ENCODE peak calls at places on chromosomes 16 and 17, in four cellular contexts. T is AG04450; P is CD4-positive, alpha-beta T cell; M is esophagus muscularis mucosa. G is an unnamed sample.

GRCh38 chr17:61132524-61133025 is 267.1 kb upstream of the TBX2 start:
- DNase-seq in T (no peak), P (no peak), M (no peak), G (no peak)

GRCh38 chr16:85994492-85995433 is 95.8 kb downstream of the IRF8 start:
- DNase-seq in P (no peak), T (no peak), M (no peak), G (no peak)

GRCh38 chr16:608019-608418 is 18.2 kb downstream of the RAB40C start:
- DNase-seq in T (no peak), P (no peak), M (no peak), G (no peak)

GRCh38 chr16:90077757-90078593 is 844 bp upstream of the PRDM7 start:
- DNase-seq in P (peak), M (no peak), T (no peak), G (peak)

GRCh38 chr17:16419929-16420271 is 4.5 kb downstream of the TRPV2 start:
- DNase-seq in T (peak), M (no peak), P (peak), G (no peak)

GRCh38 chr16:24838554-24839266 is 7.1 kb upstream of the SLC5A11 start:
- DNase-seq in M (no peak), P (no peak), T (no peak), G (no peak)

GRCh38 chr17:73231363-73231762 is 30.3 kb downstream of the CPSF4L start:
- DNase-seq in T (no peak), M (no peak), P (no peak), G (no peak)

GRCh38 chr17:34275881-34276280 is 5.9 kb downstream of the CCL7 start:
- DNase-seq in M (no peak), T (peak), P (no peak), G (no peak)

GRCh38 chr16:3328643-3329042 is 23.3 kb downstream of the ZNF75A start:
- DNase-seq in P (no peak), M (no peak), T (no peak), G (no peak)

GRCh38 chr17:83082435-83082834 is 3.0 kb downstream of the METRNL start:
- DNase-seq in T (no peak), P (no peak), M (no peak), G (no peak)

GRCh38 chr16:88382491-88383400 is at the start of gene ZNF469:
- DNase-seq in T (no peak), M (no peak), P (no peak), G (peak)

GRCh38 chr17:57662644-57663308 is 82.3 kb downstream of the CCDC182 start:
- DNase-seq in P (peak), T (peak), M (peak), G (peak)

GRCh38 chr17:42212382-42212781 is 18.1 kb upstream of the GHDC start:
- DNase-seq in P (no peak), M (no peak), T (no peak), G (no peak)

GRCh38 chr16:65667013-65667578 is 545.2 kb upstream of the CDH11 start:
- DNase-seq in M (no peak), T (no peak), P (no peak), G (no peak)

GRCh38 chr17:42997390-42997983 is 732 bp upstream of the RPL27 start:
- DNase-seq in T (no peak), P (no peak), M (no peak), G (no peak)

GRCh38 chr16:60259956-60260355 is 1525.8 kb upstream of the GOT2 start:
- DNase-seq in P (no peak), T (no peak), M (no peak), G (no peak)

GRCh38 chr16:74592847-74593246 is 14.1 kb downstream of the GLG1 start:
- DNase-seq in M (no peak), P (no peak), T (no peak), G (no peak)

GRCh38 chr17:63838586-63839184 is 3.8 kb downstream of the SMARCD2 start:
- DNase-seq in M (peak), T (no peak), P (no peak), G (peak)

GRCh38 chr17:69761011-69761410 is 314.0 kb upstream of the KCNJ16 start:
- DNase-seq in T (no peak), M (no peak), P (no peak), G (no peak)

GRCh38 chr17:55898195-55898594 is 147.3 kb downstream of the PCTP start:
- DNase-seq in P (no peak), M (no peak), T (no peak), G (no peak)

GRCh38 chr17:17790673-17791464 is 45.9 kb downstream of the SREBF1 start:
- DNase-seq in P (no peak), M (no peak), T (no peak), G (no peak)

GRCh38 chr16:46618516-46618915 is 2.7 kb downstream of the SHCBP1 start:
- DNase-seq in T (no peak), P (no peak), M (no peak), G (no peak)

GRCh38 chr16:11679250-11679649 is 11.0 kb downstream of the SNN start:
- DNase-seq in P (no peak), T (no peak), M (no peak), G (no peak)

GRCh38 chr17:60381958-60382357 is 10.0 kb downstream of the USP32 start:
- DNase-seq in M (no peak), P (no peak), T (no peak), G (peak)

DNA sequence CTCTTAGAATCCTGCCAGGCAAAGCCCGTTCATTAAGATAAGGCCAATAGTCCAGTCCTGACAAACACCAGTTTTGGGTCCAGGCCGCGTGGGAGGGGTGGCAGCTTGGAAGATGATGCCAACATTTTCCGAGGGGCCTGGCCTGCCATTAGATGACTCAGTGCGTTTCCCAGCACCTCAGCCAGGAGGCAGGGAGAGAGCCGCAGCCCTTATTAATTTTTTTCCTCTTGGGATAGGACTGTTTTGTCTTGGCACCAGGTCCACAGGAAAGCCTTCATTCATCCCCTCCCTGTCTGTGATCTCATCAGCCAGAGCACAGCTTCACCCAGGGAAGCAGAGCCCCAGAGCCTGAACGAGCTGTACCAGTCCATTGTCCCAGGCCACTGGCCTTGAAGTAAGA is 4.7 kb upstream of the NDEL1 start:
- DNase-seq in T (no peak), P (no peak), M (no peak), G (peak)
- TF ChIP-seq CTCF in T (no peak), P (no peak), M (no peak), G (no peak)

DNA sequence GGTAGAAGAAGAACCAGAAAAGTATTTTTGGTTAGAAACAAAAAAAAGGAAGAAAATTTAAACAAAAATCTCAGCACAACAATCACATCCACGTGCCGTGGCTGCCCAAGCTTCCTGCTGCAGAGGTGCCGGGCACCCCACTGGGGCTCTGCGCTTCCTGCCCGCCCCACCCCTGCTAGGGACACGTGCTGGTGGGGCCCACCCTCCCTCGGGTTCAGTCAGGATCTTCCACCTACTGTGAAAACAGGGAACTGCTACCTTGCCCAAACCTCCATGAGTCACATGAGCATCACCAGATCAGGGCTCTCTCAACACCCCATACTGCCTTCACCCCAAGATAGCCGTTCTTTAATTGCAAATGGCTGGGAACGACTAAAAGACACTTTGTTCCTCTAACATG is 24.4 kb upstream of the CYTH1 start:
- DNase-seq in T (no peak), P (peak), M (no peak), G (no peak)
- TF ChIP-seq CTCF in T (no peak), P (peak), M (no peak), G (no peak)

DNA sequence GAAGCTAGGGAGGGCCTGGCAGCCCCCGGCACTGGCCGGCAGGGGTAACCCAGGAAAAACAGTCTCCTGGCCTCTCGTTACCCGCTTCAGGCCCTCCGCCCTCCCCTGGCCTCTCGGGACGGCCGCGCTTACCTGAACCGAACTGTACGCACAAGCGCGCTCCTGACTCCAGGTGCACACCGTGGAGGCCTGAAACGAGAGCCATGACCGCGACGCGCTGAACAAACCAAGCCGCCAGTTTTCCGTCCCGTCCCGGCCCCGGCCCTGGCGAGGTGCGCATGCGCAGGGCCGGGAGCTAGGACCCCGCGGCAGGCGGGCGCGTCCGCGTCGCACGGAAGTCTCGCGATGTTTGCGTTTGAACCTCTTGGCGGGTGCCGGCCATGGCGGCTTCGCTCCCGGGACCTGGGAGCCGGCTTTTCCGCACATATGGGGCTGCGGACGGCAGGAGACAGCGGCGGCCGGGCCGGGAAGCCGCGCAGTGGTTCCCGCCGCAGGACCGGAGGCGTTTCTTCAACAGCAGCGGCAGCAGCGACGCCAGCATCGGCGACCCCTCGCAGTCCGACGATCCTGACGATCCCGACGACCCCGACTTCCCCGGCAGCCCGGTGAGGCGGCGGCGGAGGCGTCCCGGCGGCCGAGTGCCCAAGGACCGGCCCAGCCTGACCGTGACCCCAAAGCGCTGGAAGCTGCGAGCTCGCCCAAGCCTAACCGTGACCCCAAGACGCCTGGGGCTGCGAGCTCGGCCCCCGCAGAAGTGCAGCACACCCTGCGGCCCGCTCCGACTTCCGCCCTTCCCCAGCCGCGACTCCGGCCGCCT is at the start of gene HASPIN:
- DNase-seq in M (peak), T (peak), P (peak), G (peak)
- TF ChIP-seq CTCF in M (no peak), T (peak), P (no peak), G (peak)

GRCh38 chr16:67664258-67664657 is 2.3 kb downstream of the ENKD1 start:
- DNase-seq in T (no peak), P (no peak), M (no peak), G (no peak)

GRCh38 chr16:67664871-67665270 is 1.7 kb downstream of the ENKD1 start:
- DNase-seq in M (no peak), P (no peak), T (no peak), G (no peak)

GRCh38 chr16:67662653-67663010 is 1.9 kb downstream of the PARD6A start:
- DNase-seq in T (no peak), P (no peak), M (no peak), G (no peak)

GRCh38 chr16:67663151-67663876 is 2.6 kb downstream of the PARD6A start:
- DNase-seq in M (no peak), T (no peak), P (peak), G (peak)

GRCh38 chr16:67663877-67664222 is 2.7 kb downstream of the ENKD1 start:
- DNase-seq in T (no peak), P (no peak), M (no peak), G (no peak)
- TF ChIP-seq CTCF in T (no peak), P (no peak), M (no peak), G (no peak)

GRCh38 chr17:38559025-38559879 is 46.5 kb downstream of the SRCIN1 start:
- DNase-seq in T (no peak), M (no peak), P (peak), G (peak)
- TF ChIP-seq CTCF in T (no peak), M (no peak), P (peak), G (peak)